ENCODE peak calls at places on chromosomes 6 and 20, in six cellular contexts. S is CD4-positive, alpha-beta memory T cell; I is endothelial cell of umbilical vein; P is ovary; M is CD8-positive, alpha-beta T cell; O is CD4-positive, CD25-positive, alpha-beta regulatory T cell. V is an unnamed sample. For H3K4me1, the result is how much of the 10 kb centered on the place peaks cover.

GRCh38 chr6:127606131-127606562 is 29.2 kb downstream of the C6orf58 start:
- DNase-seq in S (peak), I (peak), P (peak), M (no peak), O (no peak), V (peak)

GRCh38 chr20:43262341-43262740 is 72.6 kb upstream of the PTPRT start:
- DNase-seq in S (no peak), I (no peak), P (no peak), M (no peak), O (no peak), V (no peak)

GRCh38 chr6:41073203-41073967 is 611 bp downstream of the NFYA start:
- DNase-seq in S (peak), I (peak), P (peak), M (peak), O (peak), V (peak)

GRCh38 chr20:51137461-51137860 is 114.6 kb upstream of the KCNG1 start:
- DNase-seq in S (no peak), I (no peak), P (no peak), M (no peak), O (no peak), V (no peak)

GRCh38 chr6:129055796-129056195 is 172.9 kb downstream of the LAMA2 start:
- DNase-seq in S (no peak), I (peak), P (no peak), M (no peak), O (no peak), V (no peak)

GRCh38 chr6:24933868-24934401 is 1.8 kb downstream of the RIPOR2 start:
- DNase-seq in S (peak), I (peak), P (no peak), M (peak), O (peak), V (peak)

GRCh38 chr20:21157006-21157405 is 31.1 kb downstream of the KIZ start:
- DNase-seq in S (no peak), I (no peak), P (no peak), M (no peak), O (no peak), V (no peak)

GRCh38 chr20:20843982-20844381 is 131.5 kb upstream of the RALGAPA2 start:
- DNase-seq in S (no peak), I (no peak), P (no peak), M (no peak), O (no peak), V (no peak)

GRCh38 chr6:15962449-15962764 is 166.5 kb upstream of the MYLIP start:
- DNase-seq in S (no peak), I (peak), P (no peak), M (no peak), O (peak), V (peak)

GRCh38 chr6:43308101-43308989 is at the start of gene CRIP3:
- DNase-seq in S (peak), I (no peak), P (peak), M (peak), O (peak), V (peak)

GRCh38 chr6:105401247-105402089 is 1.4 kb downstream of the PREP start:
- DNase-seq in S (no peak), I (no peak), P (no peak), M (no peak), O (no peak), V (no peak)

GRCh38 chr20:51116765-51117686 is 94.1 kb upstream of the KCNG1 start:
- DNase-seq in S (no peak), I (no peak), P (no peak), M (no peak), O (no peak), V (no peak)

GRCh38 chr6:40399888-40400468 is 187.2 kb downstream of the LRFN2 start:
- DNase-seq in S (no peak), I (no peak), P (no peak), M (no peak), O (no peak), V (no peak)

GRCh38 chr20:63356931-63357879 is 3.9 kb downstream of the CHRNA4 start:
- DNase-seq in S (no peak), I (no peak), P (no peak), M (no peak), O (no peak), V (no peak)

GRCh38 chr6:154814063-154814462 is 80.8 kb downstream of the SCAF8 start:
- DNase-seq in S (no peak), I (no peak), P (no peak), M (no peak), O (no peak), V (no peak)

GRCh38 chr6:129683606-129684322 is 26.2 kb downstream of the ARHGAP18 start:
- DNase-seq in S (peak), I (peak), P (no peak), M (peak), O (peak), V (peak)

GRCh38 chr20:24502184-24502583 is 32.8 kb downstream of the SYNDIG1 start:
- DNase-seq in S (no peak), I (no peak), P (no peak), M (no peak), O (no peak), V (peak)

GRCh38 chr6:163250122-163250521 is 164.4 kb upstream of the QKI start:
- DNase-seq in S (no peak), I (no peak), P (no peak), M (no peak), O (no peak), V (no peak)

GRCh38 chr6:128768187-128768586 is 114.8 kb upstream of the LAMA2 start:
- DNase-seq in S (no peak), I (no peak), P (no peak), M (no peak), O (no peak), V (no peak)

GRCh38 chr6:134026597-134026996 is 25.8 kb downstream of the SLC2A12 start:
- DNase-seq in S (no peak), I (peak), P (no peak), M (no peak), O (no peak), V (no peak)

GRCh38 chr6:43254138-43254817 is 11.0 kb downstream of the TTBK1 start:
- DNase-seq in S (no peak), I (no peak), P (no peak), M (no peak), O (no peak), V (no peak)

GRCh38 chr6:8705435-8706020 is 270.2 kb upstream of the SLC35B3 start:
- DNase-seq in S (no peak), I (no peak), P (no peak), M (no peak), O (no peak), V (peak)

GRCh38 chr20:37564388-37565133 is 36.9 kb upstream of the BLCAP start:
- DNase-seq in S (peak), I (peak), P (peak), M (peak), O (peak), V (peak)

GRCh38 chr6:148934534-148934933 is 187.7 kb downstream of the UST start:
- DNase-seq in S (no peak), I (no peak), P (no peak), M (no peak), O (no peak), V (peak)

GRCh38 chr6:150169609-150170008 is 26.8 kb downstream of the PPP1R14C start:
- DNase-seq in S (no peak), I (no peak), P (no peak), M (no peak), O (no peak), V (peak)

GRCh38 chr6:116667620-116668019 is 946 bp downstream of the ZUP1 start:
- DNase-seq in S (no peak), I (no peak), P (no peak), M (no peak), O (no peak), V (no peak)

GRCh38 chr6:87731818-87732661 is 30.0 kb upstream of the AKIRIN2 start:
- DNase-seq in S (peak), I (peak), P (peak), M (peak), O (peak), V (peak)

GRCh38 chr6:161374971-161375873 is 101.4 kb upstream of the AGPAT4 start:
- DNase-seq in S (no peak), I (peak), P (peak), M (no peak), O (no peak), V (peak)

GRCh38 chr6:109687271-109687721 is 3.7 kb downstream of the AK9 start:
- DNase-seq in S (no peak), I (peak), P (no peak), M (no peak), O (no peak), V (peak)

GRCh38 chr20:20823469-20823868 is 111.0 kb upstream of the RALGAPA2 start:
- DNase-seq in S (no peak), I (no peak), P (no peak), M (no peak), O (no peak), V (no peak)

GRCh38 chr6:169806718-169807117 is 55.3 kb downstream of the ERMARD start:
- DNase-seq in S (peak), I (no peak), P (no peak), M (peak), O (peak), V (no peak)

GRCh38 chr20:14193885-14194284 is 143.5 kb downstream of the FLRT3 start:
- DNase-seq in S (no peak), I (no peak), P (no peak), M (no peak), O (no peak), V (peak)

GRCh38 chr6:169169941-169170582 is 83.6 kb downstream of the THBS2 start:
- DNase-seq in S (no peak), I (no peak), P (no peak), M (no peak), O (no peak), V (no peak)

GRCh38 chr6:157893238-157893637 is 70.2 kb downstream of the SNX9 start:
- DNase-seq in S (peak), I (no peak), P (no peak), M (peak), O (peak), V (no peak)

GRCh38 chr20:37856932-37857660 is 45.8 kb upstream of the VSTM2L start:
- DNase-seq in S (no peak), I (no peak), P (no peak), M (no peak), O (no peak), V (peak)

GRCh38 chr6:44851176-44851575 is 463.7 kb downstream of the CDC5L start:
- DNase-seq in S (no peak), I (no peak), P (no peak), M (no peak), O (no peak), V (no peak)

GRCh38 chr6:168662301-168662936 is 221.4 kb downstream of the SMOC2 start:
- DNase-seq in S (no peak), I (no peak), P (no peak), M (no peak), O (no peak), V (no peak)

GRCh38 chr6:144896296-144896695 is 611.2 kb downstream of the UTRN start:
- DNase-seq in S (no peak), I (no peak), P (no peak), M (no peak), O (no peak), V (no peak)

GRCh38 chr6:3553254-3553653 is 96.4 kb upstream of the SLC22A23 start:
- DNase-seq in S (no peak), I (no peak), P (no peak), M (no peak), O (no peak), V (no peak)

GRCh38 chr20:59836768-59837167 is 96.7 kb downstream of the SYCP2 start:
- DNase-seq in S (no peak), I (no peak), P (no peak), M (no peak), O (no peak), V (peak)
- H3K4me3 ChIP-seq in S (no peak), I (no peak), P (no peak), M (no peak), O (no peak), V (no peak)

GRCh38 chr6:81894788-81895221 is 142.3 kb upstream of the TENT5A start:
- DNase-seq in S (no peak), I (no peak), P (no peak), M (no peak), O (no peak), V (no peak)
- H3K4me1 ChIP-seq in S (under half), I (under half), P (under half), M (under half), O (under half), V (under half)

GRCh38 chr20:41249371-41249770 is 68.2 kb downstream of the ZHX3 start:
- DNase-seq in S (no peak), I (peak), P (peak), M (no peak), O (no peak), V (peak)
- H3K4me3 ChIP-seq in S (no peak), I (peak), P (no peak), M (no peak), O (no peak), V (no peak)

DNA sequence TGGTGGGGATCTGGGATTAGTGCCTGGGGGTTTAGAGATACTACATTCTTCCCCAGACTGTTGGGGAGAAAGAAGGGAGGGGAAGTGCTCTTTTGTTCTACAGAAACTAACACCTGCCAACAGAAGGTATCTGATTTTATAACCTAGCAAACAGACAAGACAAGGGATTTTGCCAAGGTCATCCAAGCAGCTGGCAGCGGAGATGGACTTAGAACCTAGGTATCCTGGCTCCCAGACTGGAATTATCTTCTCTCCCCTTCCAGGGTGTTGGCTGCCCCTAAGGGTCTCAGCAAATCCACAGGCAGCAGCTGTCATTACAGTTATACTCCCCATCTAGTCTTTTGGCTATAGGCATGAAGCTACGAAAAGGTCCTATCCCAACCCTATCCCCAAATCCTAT is 8.4 kb downstream of the SDC4 start:
- DNase-seq in S (no peak), I (no peak), P (no peak), M (no peak), O (no peak), V (no peak)
- H3K4me1 ChIP-seq in S (under half), I (under half), P (under half), M (under half), O (under half), V (under half)

GRCh38 chr6:76166297-76166696 is 93.8 kb upstream of the IMPG1 start:
- DNase-seq in S (no peak), I (no peak), P (no peak), M (no peak), O (no peak), V (no peak)

GRCh38 chr6:76165471-76166221 is 93.2 kb upstream of the IMPG1 start:
- DNase-seq in S (no peak), I (no peak), P (no peak), M (no peak), O (no peak), V (no peak)

GRCh38 chr6:76162811-76163210 is 90.3 kb upstream of the IMPG1 start:
- DNase-seq in S (no peak), I (no peak), P (no peak), M (no peak), O (no peak), V (no peak)

GRCh38 chr6:76166874-76167273 is 94.4 kb upstream of the IMPG1 start:
- DNase-seq in S (no peak), I (no peak), P (no peak), M (no peak), O (no peak), V (no peak)
- H3K4me3 ChIP-seq in S (no peak), I (no peak), P (no peak), M (no peak), O (no peak), V (no peak)

GRCh38 chr20:10641467-10641866 is 32.3 kb downstream of the JAG1 start:
- DNase-seq in S (no peak), I (no peak), P (no peak), M (no peak), O (no peak), V (no peak)

GRCh38 chr20:10641893-10642292 is 31.9 kb downstream of the JAG1 start:
- DNase-seq in S (no peak), I (no peak), P (no peak), M (no peak), O (no peak), V (no peak)

GRCh38 chr20:10639051-10639761 is 34.6 kb downstream of the JAG1 start:
- DNase-seq in S (no peak), I (no peak), P (no peak), M (no peak), O (no peak), V (no peak)

GRCh38 chr20:10639762-10640556 is 33.8 kb downstream of the JAG1 start:
- DNase-seq in S (no peak), I (no peak), P (no peak), M (no peak), O (no peak), V (peak)

GRCh38 chr20:10640897-10641296 is 32.9 kb downstream of the JAG1 start:
- DNase-seq in S (no peak), I (no peak), P (no peak), M (no peak), O (no peak), V (no peak)
- H3K4me1 ChIP-seq in S (under half), I (under half), P (under half), M (under half), O (under half), V (under half)

V was measured in A673.